ENCODE peak calls at places on chromosomes 16 and 17, in seven cellular contexts. One of them, this sample, is unnamed.

GRCh38 chr16:86457621-86458456 is 52.5 kb upstream of the FOXF1 start:
- DNase-seq in tibial nerve: peak
- DNase-seq in astrocyte of the spinal cord: peak
- DNase-seq in left ventricle myocardium inferior: no peak
- DNase-seq in GM13976: no peak
- DNase-seq in WTC11: no peak
- DNase-seq in Peyer's patch: no peak
- DNase-seq in this sample: no peak

GRCh38 chr16:1527836-1528811 is 5.3 kb upstream of the TMEM204 start:
- DNase-seq in tibial nerve: no peak
- DNase-seq in astrocyte of the spinal cord: no peak
- DNase-seq in left ventricle myocardium inferior: peak
- DNase-seq in GM13976: no peak
- DNase-seq in WTC11: no peak
- DNase-seq in Peyer's patch: no peak
- DNase-seq in this sample: no peak

GRCh38 chr16:68743664-68744063 is 6.6 kb downstream of the CDH1 start:
- DNase-seq in tibial nerve: no peak
- DNase-seq in astrocyte of the spinal cord: no peak
- DNase-seq in left ventricle myocardium inferior: no peak
- DNase-seq in GM13976: no peak
- DNase-seq in WTC11: no peak
- DNase-seq in Peyer's patch: no peak
- DNase-seq in this sample: no peak

GRCh38 chr16:9966569-9967157 is 215.6 kb downstream of the GRIN2A start:
- DNase-seq in tibial nerve: no peak
- DNase-seq in astrocyte of the spinal cord: peak
- DNase-seq in left ventricle myocardium inferior: no peak
- DNase-seq in GM13976: peak
- DNase-seq in WTC11: no peak
- DNase-seq in Peyer's patch: no peak
- DNase-seq in this sample: peak

GRCh38 chr16:586047-586644 is 3.7 kb upstream of the RAB40C start:
- DNase-seq in tibial nerve: no peak
- DNase-seq in astrocyte of the spinal cord: no peak
- DNase-seq in left ventricle myocardium inferior: no peak
- DNase-seq in GM13976: no peak
- DNase-seq in WTC11: no peak
- DNase-seq in Peyer's patch: no peak
- DNase-seq in this sample: no peak

GRCh38 chr16:70250748-70251650 is 741 bp downstream of the EXOSC6 start:
- DNase-seq in tibial nerve: no peak
- DNase-seq in astrocyte of the spinal cord: peak
- DNase-seq in left ventricle myocardium inferior: no peak
- DNase-seq in GM13976: peak
- DNase-seq in WTC11: peak
- DNase-seq in Peyer's patch: peak
- DNase-seq in this sample: peak

GRCh38 chr17:58377005-58377660 is 25.1 kb upstream of the SUPT4H1 start:
- DNase-seq in tibial nerve: no peak
- DNase-seq in astrocyte of the spinal cord: no peak
- DNase-seq in left ventricle myocardium inferior: no peak
- DNase-seq in GM13976: no peak
- DNase-seq in WTC11: no peak
- DNase-seq in Peyer's patch: no peak
- DNase-seq in this sample: no peak

GRCh38 chr17:41800601-41801373 is 11.0 kb downstream of the P3H4 start:
- DNase-seq in tibial nerve: no peak
- DNase-seq in astrocyte of the spinal cord: no peak
- DNase-seq in left ventricle myocardium inferior: no peak
- DNase-seq in GM13976: no peak
- DNase-seq in WTC11: peak
- DNase-seq in Peyer's patch: peak
- DNase-seq in this sample: no peak

GRCh38 chr17:38691154-38691553 is 13.9 kb upstream of the MLLT6 start:
- DNase-seq in tibial nerve: no peak
- DNase-seq in astrocyte of the spinal cord: no peak
- DNase-seq in left ventricle myocardium inferior: no peak
- DNase-seq in GM13976: no peak
- DNase-seq in WTC11: no peak
- DNase-seq in Peyer's patch: no peak
- DNase-seq in this sample: no peak

GRCh38 chr17:73432624-73433190 is 120.9 kb upstream of the CDC42EP4 start:
- DNase-seq in tibial nerve: no peak
- DNase-seq in astrocyte of the spinal cord: no peak
- DNase-seq in left ventricle myocardium inferior: no peak
- DNase-seq in GM13976: no peak
- DNase-seq in WTC11: no peak
- DNase-seq in Peyer's patch: no peak
- DNase-seq in this sample: no peak

GRCh38 chr16:78763821-78764440 is 664.5 kb downstream of the WWOX start:
- DNase-seq in tibial nerve: no peak
- DNase-seq in astrocyte of the spinal cord: no peak
- DNase-seq in left ventricle myocardium inferior: no peak
- DNase-seq in GM13976: no peak
- DNase-seq in WTC11: no peak
- DNase-seq in Peyer's patch: no peak
- DNase-seq in this sample: no peak

GRCh38 chr16:47907109-47907508 is 248.7 kb downstream of the ABCC12 start:
- DNase-seq in tibial nerve: no peak
- DNase-seq in astrocyte of the spinal cord: no peak
- DNase-seq in left ventricle myocardium inferior: no peak
- DNase-seq in GM13976: no peak
- DNase-seq in WTC11: no peak
- DNase-seq in Peyer's patch: no peak
- DNase-seq in this sample: no peak

GRCh38 chr17:56912105-56912999 is 1.5 kb downstream of the TRIM25 start:
- DNase-seq in tibial nerve: peak
- DNase-seq in astrocyte of the spinal cord: no peak
- DNase-seq in left ventricle myocardium inferior: peak
- DNase-seq in GM13976: no peak
- DNase-seq in WTC11: no peak
- DNase-seq in Peyer's patch: no peak
- DNase-seq in this sample: peak

GRCh38 chr17:62870581-62870964 is 62.5 kb upstream of the MARCHF10 start:
- DNase-seq in tibial nerve: no peak
- DNase-seq in astrocyte of the spinal cord: no peak
- DNase-seq in left ventricle myocardium inferior: no peak
- DNase-seq in GM13976: no peak
- DNase-seq in WTC11: no peak
- DNase-seq in Peyer's patch: no peak
- DNase-seq in this sample: no peak

GRCh38 chr17:29760279-29760721 is 137.6 kb upstream of the CORO6 start:
- DNase-seq in tibial nerve: no peak
- DNase-seq in astrocyte of the spinal cord: peak
- DNase-seq in left ventricle myocardium inferior: no peak
- DNase-seq in GM13976: peak
- DNase-seq in WTC11: no peak
- DNase-seq in Peyer's patch: no peak
- DNase-seq in this sample: peak

GRCh38 chr17:31532161-31532515 is 140.7 kb downstream of the RAB11FIP4 start:
- DNase-seq in tibial nerve: no peak
- DNase-seq in astrocyte of the spinal cord: no peak
- DNase-seq in left ventricle myocardium inferior: no peak
- DNase-seq in GM13976: no peak
- DNase-seq in WTC11: no peak
- DNase-seq in Peyer's patch: no peak
- DNase-seq in this sample: no peak

DNA sequence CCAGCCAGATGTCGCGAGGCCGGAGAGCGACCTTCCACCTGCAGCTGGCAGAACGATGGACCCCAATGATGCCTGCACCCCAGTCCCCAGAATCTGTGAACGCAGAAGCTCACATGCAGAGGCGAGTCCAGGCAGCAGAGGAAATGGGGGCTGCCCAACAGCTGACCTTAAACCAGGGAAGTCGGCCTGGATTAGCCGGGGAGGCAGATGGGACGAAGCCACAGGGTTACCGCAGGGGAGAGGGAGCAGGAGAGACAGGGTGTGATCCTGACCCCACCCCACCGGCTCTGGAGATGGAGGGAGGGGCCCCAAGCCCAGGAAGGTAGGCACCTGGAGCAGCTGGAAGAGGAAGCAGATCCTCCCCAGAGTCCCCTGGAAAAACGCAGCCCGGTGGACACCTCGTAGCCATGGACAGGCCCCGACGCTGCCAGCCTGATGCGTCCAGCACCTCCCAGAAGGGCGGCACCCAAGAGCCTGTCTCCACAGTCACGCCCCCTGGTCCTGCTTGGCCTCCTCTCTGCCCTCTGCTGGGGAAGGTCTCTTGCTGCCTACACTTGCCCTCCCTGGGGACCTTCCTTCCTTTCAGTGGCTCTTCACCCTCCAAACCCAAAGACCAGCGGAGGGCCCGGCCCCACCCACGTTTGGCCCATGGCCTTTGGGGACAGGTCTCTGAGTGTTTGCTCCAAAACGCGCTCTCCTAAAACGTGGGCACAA is 37.3 kb downstream of the PIEZO1 start:
- DNase-seq in tibial nerve: no peak
- DNase-seq in astrocyte of the spinal cord: no peak
- DNase-seq in left ventricle myocardium inferior: no peak
- DNase-seq in GM13976: peak
- DNase-seq in WTC11: peak
- DNase-seq in Peyer's patch: peak
- DNase-seq in this sample: peak
- TF ChIP-seq CTCF in tibial nerve: no peak
- TF ChIP-seq CTCF in astrocyte of the spinal cord: peak
- TF ChIP-seq CTCF in left ventricle myocardium inferior: no peak
- TF ChIP-seq CTCF in GM13976: peak
- TF ChIP-seq CTCF in WTC11: peak
- TF ChIP-seq CTCF in Peyer's patch: no peak
- TF ChIP-seq CTCF in this sample: peak

GRCh38 chr17:5669191-5669590 is 84.9 kb upstream of the NLRP1 start:
- DNase-seq in tibial nerve: no peak
- DNase-seq in astrocyte of the spinal cord: no peak
- DNase-seq in left ventricle myocardium inferior: no peak
- DNase-seq in GM13976: no peak
- DNase-seq in WTC11: no peak
- DNase-seq in Peyer's patch: no peak
- DNase-seq in this sample: no peak

GRCh38 chr17:5665164-5665563 is 80.9 kb upstream of the NLRP1 start:
- DNase-seq in tibial nerve: no peak
- DNase-seq in astrocyte of the spinal cord: no peak
- DNase-seq in left ventricle myocardium inferior: no peak
- DNase-seq in GM13976: no peak
- DNase-seq in WTC11: no peak
- DNase-seq in Peyer's patch: no peak
- DNase-seq in this sample: no peak

GRCh38 chr17:5668557-5669138 is 84.3 kb upstream of the NLRP1 start:
- DNase-seq in tibial nerve: no peak
- DNase-seq in astrocyte of the spinal cord: no peak
- DNase-seq in left ventricle myocardium inferior: no peak
- DNase-seq in GM13976: no peak
- DNase-seq in WTC11: no peak
- DNase-seq in Peyer's patch: no peak
- DNase-seq in this sample: no peak

GRCh38 chr17:5672141-5672540 is 87.8 kb upstream of the NLRP1 start:
- DNase-seq in tibial nerve: no peak
- DNase-seq in astrocyte of the spinal cord: no peak
- DNase-seq in left ventricle myocardium inferior: no peak
- DNase-seq in GM13976: no peak
- DNase-seq in WTC11: no peak
- DNase-seq in Peyer's patch: no peak
- DNase-seq in this sample: no peak

GRCh38 chr17:5667871-5668270 is 83.6 kb upstream of the NLRP1 start:
- DNase-seq in tibial nerve: no peak
- DNase-seq in astrocyte of the spinal cord: no peak
- DNase-seq in left ventricle myocardium inferior: no peak
- DNase-seq in GM13976: no peak
- DNase-seq in WTC11: peak
- DNase-seq in Peyer's patch: no peak
- DNase-seq in this sample: no peak
- TF ChIP-seq CTCF in tibial nerve: no peak
- TF ChIP-seq CTCF in astrocyte of the spinal cord: peak
- TF ChIP-seq CTCF in left ventricle myocardium inferior: no peak
- TF ChIP-seq CTCF in GM13976: no peak
- TF ChIP-seq CTCF in WTC11: no peak
- TF ChIP-seq CTCF in Peyer's patch: no peak
- TF ChIP-seq CTCF in this sample: no peak

DNA sequence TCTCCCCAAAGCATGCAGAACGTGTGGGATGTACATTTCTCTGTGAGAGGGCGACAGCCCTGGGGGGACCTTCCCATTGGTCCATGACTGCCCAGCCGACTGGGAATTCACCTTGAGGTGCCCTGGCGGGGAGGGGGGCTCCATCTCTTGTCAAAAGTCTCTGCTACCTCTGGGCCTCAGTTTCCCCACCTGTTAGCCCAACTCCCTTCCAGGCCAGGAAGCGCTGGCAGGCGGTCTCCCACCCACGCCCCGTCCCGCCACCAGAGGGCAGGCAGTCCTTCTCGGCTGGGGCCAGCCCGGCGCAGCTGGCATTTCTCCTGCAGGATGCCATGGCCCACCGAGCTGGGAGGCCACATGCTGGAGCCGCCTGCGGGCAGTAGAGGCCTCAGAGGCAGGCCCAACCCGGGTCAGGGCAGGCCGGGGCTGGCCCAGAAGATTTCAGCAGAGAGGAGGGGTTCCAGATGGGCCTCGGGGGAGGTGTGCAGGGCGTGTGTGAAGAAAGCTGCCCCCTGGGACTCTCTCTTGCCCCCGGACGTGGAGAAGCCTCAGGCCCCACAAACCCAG is 16.6 kb downstream of the CD7 start:
- DNase-seq in tibial nerve: peak
- DNase-seq in astrocyte of the spinal cord: peak
- DNase-seq in left ventricle myocardium inferior: peak
- DNase-seq in GM13976: peak
- DNase-seq in WTC11: peak
- DNase-seq in Peyer's patch: peak
- DNase-seq in this sample: peak
- TF ChIP-seq CTCF in tibial nerve: peak
- TF ChIP-seq CTCF in astrocyte of the spinal cord: peak
- TF ChIP-seq CTCF in left ventricle myocardium inferior: peak
- TF ChIP-seq CTCF in GM13976: peak
- TF ChIP-seq CTCF in WTC11: peak
- TF ChIP-seq CTCF in Peyer's patch: peak
- TF ChIP-seq CTCF in this sample: peak

GRCh38 chr17:43645450-43645764 is 16.3 kb downstream of the MEOX1 start:
- DNase-seq in tibial nerve: no peak
- DNase-seq in astrocyte of the spinal cord: no peak
- DNase-seq in left ventricle myocardium inferior: no peak
- DNase-seq in GM13976: no peak
- DNase-seq in WTC11: no peak
- DNase-seq in Peyer's patch: no peak
- DNase-seq in this sample: no peak

GRCh38 chr17:43644081-43644480 is 17.6 kb downstream of the MEOX1 start:
- DNase-seq in tibial nerve: no peak
- DNase-seq in astrocyte of the spinal cord: no peak
- DNase-seq in left ventricle myocardium inferior: no peak
- DNase-seq in GM13976: no peak
- DNase-seq in WTC11: no peak
- DNase-seq in Peyer's patch: no peak
- DNase-seq in this sample: no peak

GRCh38 chr17:43641416-43641815 is 20.3 kb downstream of the MEOX1 start:
- DNase-seq in tibial nerve: no peak
- DNase-seq in astrocyte of the spinal cord: no peak
- DNase-seq in left ventricle myocardium inferior: peak
- DNase-seq in GM13976: no peak
- DNase-seq in WTC11: no peak
- DNase-seq in Peyer's patch: no peak
- DNase-seq in this sample: no peak

GRCh38 chr17:43648916-43649315 is 12.8 kb downstream of the MEOX1 start:
- DNase-seq in tibial nerve: no peak
- DNase-seq in astrocyte of the spinal cord: no peak
- DNase-seq in left ventricle myocardium inferior: no peak
- DNase-seq in GM13976: no peak
- DNase-seq in WTC11: no peak
- DNase-seq in Peyer's patch: no peak
- DNase-seq in this sample: no peak

GRCh38 chr17:43645765-43646481 is 15.8 kb downstream of the MEOX1 start:
- DNase-seq in tibial nerve: peak
- DNase-seq in astrocyte of the spinal cord: no peak
- DNase-seq in left ventricle myocardium inferior: peak
- DNase-seq in GM13976: no peak
- DNase-seq in WTC11: peak
- DNase-seq in Peyer's patch: peak
- DNase-seq in this sample: no peak
- TF ChIP-seq CTCF in tibial nerve: peak
- TF ChIP-seq CTCF in astrocyte of the spinal cord: peak
- TF ChIP-seq CTCF in left ventricle myocardium inferior: no peak
- TF ChIP-seq CTCF in GM13976: no peak
- TF ChIP-seq CTCF in WTC11: no peak
- TF ChIP-seq CTCF in Peyer's patch: no peak
- TF ChIP-seq CTCF in this sample: no peak